ENCODE peak calls at places on chromosome 14, in seven cellular contexts. Y is HepG2, C is GM12878, M is fibroblast of lung, B is GM23248, R is neuronal stem cell, Q is GM23338. X is an unnamed sample. For H3K4me1, the result is how much of the 10 kb centered on the place peaks cover.

GRCh38 chr14:103129301-103130016 is 6.2 kb downstream of the TNFAIP2 start:
- DNase-seq in Y (no peak), C (no peak), M (no peak), B (no peak), R (no peak), Q (no peak), X (no peak)

GRCh38 chr14:64800000-64800399 is 79.7 kb downstream of the SPTB start:
- DNase-seq in Y (peak), C (no peak), M (peak), B (peak), R (no peak), Q (peak), X (peak)

GRCh38 chr14:61380984-61381383 is 59.6 kb downstream of the PRKCH start:
- DNase-seq in Y (peak), C (no peak), M (no peak), B (no peak), R (no peak), Q (peak), X (no peak)

GRCh38 chr14:94143239-94143638 is 13.8 kb upstream of the IFI27L2 start:
- DNase-seq in Y (peak), C (no peak), M (no peak), B (no peak), R (no peak), Q (peak), X (no peak)

GRCh38 chr14:69625299-69626131 is 14.1 kb downstream of the SUSD6 start:
- DNase-seq in Y (no peak), C (peak), M (peak), B (no peak), R (no peak), Q (no peak), X (no peak)

GRCh38 chr14:67919259-67919658 is 99.7 kb downstream of the RAD51B start:
- DNase-seq in Y (no peak), C (no peak), M (peak), B (no peak), R (no peak), Q (peak), X (no peak)

GRCh38 chr14:71467419-71467818 is 464.8 kb upstream of the RGS6 start:
- DNase-seq in Y (no peak), C (no peak), M (peak), B (peak), R (no peak), Q (no peak), X (no peak)

GRCh38 chr14:70192915-70193314 is 4.2 kb upstream of the SLC8A3 start:
- DNase-seq in Y (peak), C (no peak), M (no peak), B (no peak), R (no peak), Q (peak), X (no peak)

GRCh38 chr14:65032319-65032718 is 45.6 kb downstream of the FNTB start:
- DNase-seq in Y (no peak), C (no peak), M (no peak), B (no peak), R (no peak), Q (no peak), X (no peak)

GRCh38 chr14:29243355-29243754 is 476.8 kb downstream of the FOXG1 start:
- DNase-seq in Y (no peak), C (no peak), M (peak), B (peak), R (no peak), Q (no peak), X (no peak)

GRCh38 chr14:75450381-75451276 is 22.8 kb downstream of the JDP2 start:
- DNase-seq in Y (peak), C (no peak), M (peak), B (peak), R (no peak), Q (no peak), X (peak)

GRCh38 chr14:35878272-35879140 is 52.4 kb downstream of the BRMS1L start:
- DNase-seq in Y (no peak), C (no peak), M (peak), B (peak), R (no peak), Q (no peak), X (peak)

GRCh38 chr14:52873694-52874093 is 77.2 kb downstream of the FERMT2 start:
- DNase-seq in Y (no peak), C (no peak), M (no peak), B (peak), R (no peak), Q (no peak), X (peak)

GRCh38 chr14:79404874-79405273 is 806.4 kb downstream of the DIO2 start:
- DNase-seq in Y (no peak), C (no peak), M (no peak), B (no peak), R (no peak), Q (no peak), X (peak)

DNA sequence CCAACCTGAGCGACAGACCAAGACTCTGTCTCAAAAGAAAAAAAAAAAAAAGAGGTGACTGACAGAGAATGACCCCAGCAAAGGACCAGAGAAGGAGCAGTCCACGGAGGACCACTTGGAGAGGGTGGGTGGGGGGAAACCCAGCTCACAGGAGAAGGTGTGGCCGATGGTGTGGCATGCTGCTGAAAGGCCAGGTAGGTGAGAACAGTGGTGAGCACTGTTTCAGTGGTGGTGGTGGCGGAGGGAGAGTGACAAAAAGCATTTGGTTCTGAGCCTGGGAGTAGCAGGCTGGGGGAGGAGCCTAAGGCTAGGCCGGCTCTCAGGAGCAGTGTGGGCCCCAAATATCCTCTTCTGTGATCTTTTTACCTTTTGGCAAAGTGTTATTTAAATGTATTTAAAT is 63.8 kb downstream of the IRF2BPL start:
- DNase-seq in Y (no peak), C (no peak), M (no peak), B (no peak), R (no peak), Q (no peak), X (no peak)
- H3K4me1 ChIP-seq in Y (half or more), C (half or more), M (under half), B (under half), R (under half), Q (half or more), X (under half)

GRCh38 chr14:24853446-24853845 is 196.5 kb downstream of the STXBP6 start:
- DNase-seq in Y (no peak), C (no peak), M (no peak), B (no peak), R (no peak), Q (no peak), X (no peak)
- H2AFZ ChIP-seq in Y (no peak), C (no peak), M (no peak), B (no peak), R (no peak), Q (no peak), X (no peak)

DNA sequence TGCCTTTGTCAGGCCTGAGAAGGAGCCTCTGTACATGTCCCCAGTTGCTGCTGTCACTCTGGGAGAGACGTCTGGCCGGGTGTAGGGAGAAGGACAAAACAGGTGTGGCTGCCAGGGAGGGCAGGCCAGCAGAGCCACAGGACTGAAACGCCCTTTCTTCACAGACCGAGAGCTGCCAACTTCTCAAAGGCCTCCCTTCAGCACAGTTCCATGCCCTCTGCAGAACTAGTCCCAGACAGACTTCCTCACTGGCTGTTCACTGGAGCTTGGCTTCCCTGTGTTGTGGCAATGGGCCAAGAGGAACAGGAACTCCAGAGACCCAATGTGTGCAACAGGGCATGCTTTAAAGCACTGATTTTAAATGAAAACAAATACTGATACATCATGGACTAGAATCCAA is 50.7 kb upstream of the PNMA1 start:
- DNase-seq in Y (no peak), C (no peak), M (no peak), B (no peak), R (no peak), Q (no peak), X (no peak)
- H3K4me1 ChIP-seq in Y (half or more), C (half or more), M (under half), B (under half), R (under half), Q (under half), X (under half)

GRCh38 chr14:22539831-22540230 is 49.2 kb downstream of the DAD1 start:
- DNase-seq in Y (no peak), C (no peak), M (no peak), B (no peak), R (no peak), Q (no peak), X (no peak)

GRCh38 chr14:22536853-22537338 is 52.1 kb downstream of the DAD1 start:
- DNase-seq in Y (no peak), C (peak), M (peak), B (peak), R (no peak), Q (no peak), X (peak)

GRCh38 chr14:22538671-22539228 is 50.3 kb downstream of the DAD1 start:
- DNase-seq in Y (no peak), C (no peak), M (no peak), B (no peak), R (no peak), Q (no peak), X (no peak)

GRCh38 chr14:22535916-22536315 is 53.1 kb downstream of the DAD1 start:
- DNase-seq in Y (no peak), C (no peak), M (no peak), B (no peak), R (no peak), Q (no peak), X (no peak)

GRCh38 chr14:22537436-22538310 is 51.4 kb downstream of the DAD1 start:
- DNase-seq in Y (no peak), C (no peak), M (no peak), B (no peak), R (no peak), Q (no peak), X (no peak)
- H2AFZ ChIP-seq in Y (no peak), C (no peak), M (no peak), B (no peak), R (no peak), Q (no peak), X (no peak)

DNA sequence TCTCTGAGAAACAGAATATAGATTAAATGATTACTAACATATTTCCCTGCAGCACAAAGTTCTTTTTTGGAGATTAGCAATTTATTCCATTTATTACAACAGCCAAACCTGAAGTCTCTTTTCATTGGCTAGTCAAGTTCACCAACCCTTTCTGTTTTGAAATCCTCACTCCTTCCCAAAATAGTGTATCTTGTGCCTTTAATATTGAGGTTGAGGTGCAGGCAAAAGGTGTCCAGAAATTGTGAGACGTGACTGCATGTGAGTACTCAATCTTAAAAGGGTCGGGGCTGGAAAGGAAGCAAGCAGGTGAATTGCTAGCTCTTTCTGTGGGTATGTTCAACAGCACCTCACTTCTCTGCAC is 11.1 kb upstream of the FOXN3 start:
- DNase-seq in Y (no peak), C (no peak), M (no peak), B (no peak), R (no peak), Q (no peak), X (no peak)
- H3K4me1 ChIP-seq in Y (under half), C (half or more), M (under half), B (half or more), R (under half), Q (half or more), X (under half)

GRCh38 chr14:100900837-100901390 is 2.6 kb downstream of the RTL1 start:
- DNase-seq in Y (peak), C (no peak), M (peak), B (peak), R (peak), Q (peak), X (peak)
- H2AFZ ChIP-seq in Y (no peak), C (no peak), M (no peak), B (no peak), R (peak), Q (peak), X (no peak)

DNA sequence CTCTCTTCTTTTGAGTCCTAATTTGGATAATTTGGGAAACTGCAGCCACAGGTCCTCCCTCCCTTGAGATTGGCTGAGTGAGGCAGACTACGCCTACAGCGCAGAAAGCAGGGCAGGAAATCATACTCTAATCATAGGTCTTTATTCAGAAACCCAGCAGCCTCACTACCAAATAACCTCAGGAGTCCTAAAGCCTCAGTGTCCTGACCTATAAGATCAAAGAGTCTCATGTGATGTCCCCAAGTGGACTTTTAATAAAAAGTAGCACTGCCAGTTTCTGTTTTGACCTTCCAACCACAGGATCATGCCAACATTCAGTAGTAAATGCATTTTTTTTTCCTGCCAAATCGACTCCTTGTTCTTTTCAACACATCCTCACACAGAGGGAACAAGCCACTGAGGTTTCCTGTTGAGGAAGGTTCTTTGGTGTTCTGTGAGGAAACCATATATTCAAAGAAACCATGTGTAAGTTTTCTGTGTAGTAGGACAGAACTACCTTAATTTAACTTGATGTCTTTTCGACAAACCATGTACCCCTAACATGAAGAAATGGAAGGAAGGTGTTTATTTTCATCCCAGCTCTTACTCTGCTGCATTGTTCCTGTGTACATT is 72.2 kb downstream of the VCPKMT start:
- DNase-seq in Y (no peak), C (no peak), M (no peak), B (no peak), R (no peak), Q (no peak), X (no peak)
- H3K4me1 ChIP-seq in Y (half or more), C (half or more), M (under half), B (under half), R (under half), Q (under half), X (under half)

DNA sequence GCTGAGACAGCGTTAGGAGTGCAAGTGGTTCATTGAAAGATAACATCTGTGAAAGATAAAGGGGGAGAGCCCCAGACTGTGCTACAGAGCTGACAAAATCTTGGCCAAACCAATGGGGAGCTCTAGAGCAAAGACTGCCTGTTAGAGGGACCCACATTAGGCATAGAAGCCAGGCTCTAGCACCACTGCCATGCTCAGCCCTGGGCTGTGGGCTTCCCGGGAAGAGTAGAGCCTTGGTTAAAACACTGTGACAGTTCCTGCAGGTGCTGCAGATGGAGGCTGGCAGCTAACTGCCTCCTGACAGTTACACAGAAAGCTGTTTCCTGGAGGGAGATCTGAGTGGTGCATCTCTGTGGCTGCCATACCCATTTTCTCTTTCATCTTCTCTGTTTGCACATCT is 23.0 kb downstream of the TSHR start:
- DNase-seq in Y (no peak), C (no peak), M (no peak), B (no peak), R (no peak), Q (peak), X (no peak)
- H2AFZ ChIP-seq in Y (no peak), C (no peak), M (no peak), B (no peak), R (no peak), Q (no peak), X (no peak)

GRCh38 chr14:44352212-44352611 is 154.9 kb downstream of the FSCB start:
- DNase-seq in Y (no peak), C (no peak), M (no peak), B (no peak), R (no peak), Q (no peak), X (no peak)
- H3K4me1 ChIP-seq in Y (under half), C (under half), M (under half), B (under half), R (under half), Q (under half), X (under half)

X was measured in hepatocyte.